ENCODE peak calls at places on chromosomes 11 and 22, in four cellular contexts. Q, C, D and W are unnamed samples.

GRCh38 chr11:96168623-96169022 is 174.4 kb downstream of the MAML2 start:
- DNase-seq in Q (no peak), C (peak; percentile 29), D (peak; percentile 93), W (no peak)

GRCh38 chr11:12251651-12252560 is 125.5 kb upstream of the PARVA start:
- DNase-seq in Q (no peak), C (no peak), D (no peak), W (no peak)

GRCh38 chr11:13963169-13963948 is 836 bp downstream of the SPON1 start:
- DNase-seq in Q (no peak), C (peak; percentile 63), D (peak; percentile 17), W (peak; percentile 49)

GRCh38 chr11:94851864-94852581 is 83.9 kb downstream of the AMOTL1 start:
- DNase-seq in Q (no peak), C (no peak), D (no peak), W (no peak)

GRCh38 chr11:130428271-130428670 is at the start of gene ADAMTS8:
- DNase-seq in Q (no peak), C (no peak), D (no peak), W (no peak)

GRCh38 chr11:3028808-3029207 is 28.4 kb downstream of the CARS1 start:
- DNase-seq in Q (no peak), C (no peak), D (no peak), W (no peak)

GRCh38 chr11:27701262-27702105 is 1.2 kb upstream of the BDNF start:
- DNase-seq in Q (no peak), C (no peak), D (peak; percentile 89), W (no peak)

GRCh38 chr22:42268852-42269406 is 1.5 kb downstream of the TCF20 start:
- DNase-seq in Q (no peak), C (no peak), D (no peak), W (no peak)

GRCh38 chr11:11789735-11790369 is 51.9 kb upstream of the USP47 start:
- DNase-seq in Q (no peak), C (peak; percentile 13), D (peak; percentile 40), W (no peak)

GRCh38 chr11:116927163-116927772 is 89.8 kb upstream of the APOA1 start:
- DNase-seq in Q (no peak), C (no peak), D (no peak), W (no peak)

GRCh38 chr11:130871616-130872015 is 44.7 kb downstream of the SNX19 start:
- DNase-seq in Q (no peak), C (no peak), D (no peak), W (no peak)

GRCh38 chr11:94513091-94513490 is 830 bp downstream of the C11orf97 start:
- DNase-seq in Q (no peak), C (no peak), D (no peak), W (no peak)

GRCh38 chr11:8333431-8334401 is 70.0 kb upstream of the LMO1 start:
- DNase-seq in Q (no peak), C (peak; percentile 54), D (no peak), W (peak; percentile 63)

GRCh38 chr11:65366340-65366773 is 11.8 kb downstream of the TIGD3 start:
- DNase-seq in Q (no peak), C (peak; percentile 90), D (peak; percentile 86), W (peak; percentile 61)

GRCh38 chr11:114438303-114438702 is 964 bp upstream of the REXO2 start:
- DNase-seq in Q (no peak), C (peak; percentile 97), D (peak; percentile 4), W (peak; percentile 39)

GRCh38 chr22:37906364-37907008 is 389 bp downstream of the MICALL1 start:
- DNase-seq in Q (no peak), C (no peak), D (no peak), W (no peak)

GRCh38 chr22:35835267-35835997 is 117.8 kb downstream of the APOL5 start:
- DNase-seq in Q (no peak), C (peak; percentile 34), D (peak; percentile 72), W (no peak)

GRCh38 chr11:120172921-120173705 is 35.2 kb upstream of the TRIM29 start:
- DNase-seq in Q (no peak), C (no peak), D (no peak), W (no peak)

GRCh38 chr11:100902454-100903141 is 215.5 kb downstream of the ARHGAP42 start:
- DNase-seq in Q (no peak), C (no peak), D (no peak), W (no peak)
- H3K56ac ChIP-seq in Q (no peak overlapping the region), C (no peak overlapping the region), D (no peak overlapping the region), W (no peak overlapping the region)

GRCh38 chr11:1402776-1403620 is 13.3 kb downstream of the BRSK2 start:
- DNase-seq in Q (no peak), C (no peak), D (no peak), W (no peak)
- H3K56ac ChIP-seq in Q (no peak overlapping the region), C (no peak overlapping the region), D (no peak overlapping the region), W (no peak overlapping the region)

DNA sequence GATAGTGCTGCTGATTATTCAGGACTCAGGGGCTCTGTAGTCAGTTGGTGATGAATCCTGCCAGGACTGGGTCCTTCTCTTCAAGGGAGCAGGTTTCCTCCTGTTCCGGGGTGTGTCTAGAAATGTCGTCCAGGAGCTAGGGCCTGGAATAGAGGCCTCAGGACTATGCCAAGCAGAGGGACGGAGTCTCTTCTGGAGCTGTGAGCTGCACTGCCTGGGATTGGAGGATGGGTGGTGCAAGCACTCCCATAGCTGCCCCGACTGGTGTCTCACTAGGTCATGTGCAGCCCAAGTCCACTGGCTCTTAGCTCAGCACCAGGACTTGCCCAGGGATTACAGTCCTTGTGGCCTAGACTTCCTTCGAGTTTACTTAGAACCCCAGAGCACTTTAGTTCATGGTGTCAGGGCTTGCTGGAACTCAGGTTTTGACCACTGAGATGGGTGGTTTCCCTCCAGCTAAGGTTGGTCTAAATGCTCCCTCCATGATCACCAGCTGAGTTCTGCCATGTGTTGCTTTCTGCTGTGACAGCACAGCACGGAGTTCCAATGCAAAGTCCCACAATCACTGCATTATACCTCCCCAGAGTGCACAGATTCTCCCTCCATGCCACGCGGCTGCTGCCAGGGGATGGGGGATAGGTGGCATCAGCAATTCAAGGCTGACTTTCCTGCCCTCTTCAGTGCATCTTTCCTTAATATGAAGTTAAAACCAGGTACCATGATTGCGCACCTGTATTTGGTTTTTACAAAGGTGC is 42.6 kb upstream of the SHANK2 start:
- DNase-seq in Q (no peak), C (no peak), D (no peak), W (no peak)
- H3K56ac ChIP-seq in Q (no peak overlapping the region), C (no peak overlapping the region), D (no peak overlapping the region), W (no peak overlapping the region)

GRCh38 chr22:39916496-39916895 is 15.6 kb downstream of the GRAP2 start:
- DNase-seq in Q (no peak), C (no peak), D (no peak), W (no peak)

GRCh38 chr22:39913321-39913720 is 12.4 kb downstream of the GRAP2 start:
- DNase-seq in Q (no peak), C (no peak), D (no peak), W (no peak)

GRCh38 chr22:39913886-39914285 is 13.0 kb downstream of the GRAP2 start:
- DNase-seq in Q (no peak), C (no peak), D (no peak), W (no peak)

GRCh38 chr22:39915295-39915726 is 14.4 kb downstream of the GRAP2 start:
- DNase-seq in Q (no peak), C (no peak), D (no peak), W (no peak)

GRCh38 chr22:39914584-39914983 is 13.7 kb downstream of the GRAP2 start:
- DNase-seq in Q (no peak), C (no peak), D (no peak), W (no peak)
- H3K56ac ChIP-seq in Q (no peak overlapping the region), C (no peak overlapping the region), D (no peak overlapping the region), W (no peak overlapping the region)

GRCh38 chr11:15053201-15053685 is 20.1 kb upstream of the CALCB start:
- DNase-seq in Q (no peak), C (peak; percentile 23), D (no peak), W (no peak)
- H3K56ac ChIP-seq in Q (no peak overlapping the region), C (no peak overlapping the region), D (no peak overlapping the region), W (no peak overlapping the region)

DNA sequence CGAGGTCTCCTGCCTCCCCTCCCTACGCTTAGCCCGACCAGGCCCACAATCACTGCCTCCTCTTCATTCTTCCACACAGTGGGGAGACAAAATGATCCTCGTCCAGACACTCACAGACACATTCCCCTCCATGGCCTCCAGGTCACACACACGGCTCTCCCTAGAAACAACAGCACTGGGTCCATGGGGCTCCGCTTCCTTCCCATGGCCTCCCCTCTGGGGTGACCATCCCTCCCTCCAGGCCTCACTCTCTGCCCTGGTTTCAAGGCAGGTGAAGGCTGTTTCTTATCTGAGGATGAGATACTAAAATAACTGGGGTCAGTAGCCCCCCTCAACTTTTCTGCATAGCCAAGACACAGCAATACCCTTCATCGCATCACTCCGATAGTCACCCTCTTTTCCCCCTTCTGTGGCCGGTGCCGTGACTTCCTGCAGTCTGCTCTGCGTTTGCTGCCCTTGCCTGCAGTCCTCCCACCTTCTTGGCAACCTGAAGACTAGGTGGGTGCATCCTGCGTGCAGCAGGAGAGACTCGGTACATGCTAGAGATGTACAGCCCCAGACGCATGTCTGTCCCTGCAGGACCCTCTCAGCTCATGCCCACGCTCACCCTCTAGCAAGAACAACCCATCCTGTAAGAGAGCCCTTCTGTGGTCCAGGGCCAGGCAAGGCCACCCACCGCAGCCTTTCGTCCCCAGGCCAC is 55.8 kb downstream of the CD6 start:
- DNase-seq in Q (no peak), C (no peak), D (no peak), W (no peak)
- H3K56ac ChIP-seq in Q (no peak overlapping the region), C (no peak overlapping the region), D (no peak overlapping the region), W (no peak overlapping the region)